ENCODE peak calls at places on chromosomes 11 and 22, in ten cellular contexts. V is Calu3, R is astrocyte of the spinal cord, Y is astrocyte of the cerebellum, N is foreskin fibroblast, Z is fibroblast of villous mesenchyme, I is GM12878, Q is brain microvascular endothelial cell, B is HFF-Myc, W is neural progenitor cell. U is an unnamed sample.

GRCh38 chr22:40560551-40560950 is 76.0 kb downstream of the MRTFA start:
- DNase-seq in V (no peak), R (peak; percentile 65), Y (peak; percentile 52), N (peak; percentile 59), Z (peak; percentile 57), I (no peak), Q (peak; percentile 45), B (peak; percentile 12), W (no peak), U (peak; percentile 66)

GRCh38 chr11:63920126-63920869 is 3.3 kb upstream of the RCOR2 start:
- DNase-seq in V (no peak), R (no peak), Y (no peak), N (peak; percentile 58), Z (no peak), I (no peak), Q (no peak), B (no peak), W (peak; percentile 76), U (no peak)

GRCh38 chr11:128884703-128885338 is 6.3 kb upstream of the KCNJ5 start:
- DNase-seq in V (peak; percentile 76), R (peak; percentile 70), Y (peak; percentile 49), N (peak; percentile 82), Z (peak; percentile 78), I (no peak), Q (peak; percentile 45), B (peak; percentile 52), W (peak; percentile 73), U (peak; percentile 68)

GRCh38 chr11:117057317-117057716 is 40.9 kb downstream of the SIK3 start:
- DNase-seq in V (no peak), R (no peak), Y (no peak), N (no peak), Z (no peak), I (no peak), Q (no peak), B (no peak), W (no peak), U (no peak)

GRCh38 chr11:26143553-26144308 is 188.2 kb upstream of the ANO3 start:
- DNase-seq in V (no peak), R (no peak), Y (no peak), N (no peak), Z (no peak), I (no peak), Q (no peak), B (no peak), W (no peak), U (no peak)

GRCh38 chr11:83158965-83159900 is 2.3 kb downstream of the PCF11 start:
- DNase-seq in V (no peak), R (no peak), Y (no peak), N (no peak), Z (no peak), I (no peak), Q (no peak), B (no peak), W (no peak), U (no peak)

GRCh38 chr11:60924110-60924905 is at the start of gene TMEM132A:
- DNase-seq in V (peak; percentile 82), R (peak; percentile 58), Y (no peak), N (peak; percentile 88), Z (peak; percentile 64), I (no peak), Q (peak; percentile 62), B (peak; percentile 29), W (peak; percentile 93), U (peak; percentile 54)

GRCh38 chr11:65854871-65855837 is 2.8 kb downstream of the CFL1 start:
- DNase-seq in V (no peak), R (no peak), Y (no peak), N (no peak), Z (no peak), I (no peak), Q (no peak), B (no peak), W (no peak), U (no peak)

GRCh38 chr11:112961146-112961668 is at the start of gene NCAM1:
- DNase-seq in V (peak; percentile 65), R (peak; percentile 81), Y (peak; percentile 75), N (peak; percentile 74), Z (peak; percentile 65), I (no peak), Q (peak; percentile 48), B (no peak), W (peak; percentile 97), U (peak; percentile 29)

GRCh38 chr11:92663539-92663938 is 305.9 kb upstream of the MTNR1B start:
- DNase-seq in V (no peak), R (no peak), Y (no peak), N (no peak), Z (no peak), I (no peak), Q (peak; percentile 26), B (no peak), W (no peak), U (no peak)

GRCh38 chr22:50469377-50470305 is 5.2 kb downstream of the SBF1 start:
- DNase-seq in V (peak; percentile 94), R (peak; percentile 51), Y (peak; percentile 8), N (peak; percentile 64), Z (peak; percentile 31), I (peak; percentile 87), Q (peak; percentile 19), B (peak; percentile 25), W (no peak), U (peak; percentile 30)
- TF ChIP-seq CTCF in V (no peak), R (no peak), Y (no peak), N (no peak), Z (no peak), I (no peak), Q (peak; percentile 6), B (no peak), W (no peak), U (no peak)

GRCh38 chr11:115321602-115322289 is 182.5 kb downstream of the CADM1 start:
- DNase-seq in V (no peak), R (peak; percentile 16), Y (peak; percentile 33), N (peak; percentile 0), Z (peak; percentile 49), I (no peak), Q (no peak), B (no peak), W (no peak), U (no peak)

GRCh38 chr11:115322553-115323203 is 181.5 kb downstream of the CADM1 start:
- DNase-seq in V (no peak), R (no peak), Y (no peak), N (no peak), Z (no peak), I (no peak), Q (no peak), B (no peak), W (no peak), U (no peak)

GRCh38 chr11:115325523-115325922 is 178.7 kb downstream of the CADM1 start:
- DNase-seq in V (no peak), R (no peak), Y (no peak), N (no peak), Z (no peak), I (no peak), Q (no peak), B (no peak), W (no peak), U (no peak)

DNA sequence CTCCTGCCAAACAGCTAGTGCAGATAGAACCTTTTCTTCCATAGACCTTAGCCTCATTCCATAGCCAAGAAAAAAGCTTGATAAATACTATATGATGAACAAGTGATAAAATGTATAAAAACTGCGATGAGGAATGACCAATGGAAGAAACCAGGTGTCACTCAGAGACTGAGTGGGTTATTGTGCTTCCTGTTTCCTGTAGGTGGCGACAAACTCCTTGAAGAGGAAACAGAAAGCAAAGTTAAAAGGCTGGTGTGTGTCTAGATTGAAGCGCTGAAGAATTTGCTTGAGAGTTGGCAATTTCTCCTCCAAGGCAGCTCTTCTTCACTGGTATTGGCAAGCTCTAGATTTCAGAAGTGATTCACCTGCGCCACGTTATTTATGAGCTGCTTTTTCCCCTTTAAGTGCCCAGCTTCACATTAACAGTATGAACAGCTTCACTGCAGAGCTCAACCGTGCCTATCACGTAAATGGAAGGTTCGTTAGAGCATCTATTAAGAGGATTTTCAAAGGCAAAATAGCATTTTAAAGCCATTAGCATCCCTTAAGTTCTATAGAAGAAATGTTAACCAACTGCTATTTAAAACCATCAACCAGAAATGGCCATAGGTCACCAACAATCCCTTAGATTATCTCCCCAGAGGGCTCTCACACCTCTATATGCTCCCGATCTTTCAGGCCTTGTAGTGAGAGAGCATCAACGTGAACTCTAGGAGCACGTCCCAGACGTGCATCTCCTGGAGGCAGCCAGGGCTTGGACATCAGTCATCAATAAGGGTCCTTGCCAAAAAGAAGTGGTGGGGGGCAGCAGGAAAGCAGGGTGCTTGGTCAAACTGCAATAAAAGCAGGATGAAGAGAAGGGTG is 179.4 kb downstream of the CADM1 start:
- DNase-seq in V (peak; percentile 6), R (peak; percentile 71), Y (peak; percentile 60), N (peak; percentile 43), Z (peak; percentile 61), I (peak; percentile 13), Q (peak; percentile 42), B (peak; percentile 10), W (peak; percentile 81), U (peak; percentile 49)
- TF ChIP-seq CTCF in V (peak; percentile 50), R (peak; percentile 80), Y (peak; percentile 83), N (peak; percentile 73), Z (peak; percentile 86), I (peak; percentile 76), Q (peak; percentile 83), B (peak; percentile 72), W (peak; percentile 87), U (peak; percentile 78)

GRCh38 chr22:23481369-23481768 is 98.7 kb downstream of the IGLL1 start:
- DNase-seq in V (no peak), R (no peak), Y (no peak), N (no peak), Z (no peak), I (no peak), Q (no peak), B (no peak), W (no peak), U (no peak)

DNA sequence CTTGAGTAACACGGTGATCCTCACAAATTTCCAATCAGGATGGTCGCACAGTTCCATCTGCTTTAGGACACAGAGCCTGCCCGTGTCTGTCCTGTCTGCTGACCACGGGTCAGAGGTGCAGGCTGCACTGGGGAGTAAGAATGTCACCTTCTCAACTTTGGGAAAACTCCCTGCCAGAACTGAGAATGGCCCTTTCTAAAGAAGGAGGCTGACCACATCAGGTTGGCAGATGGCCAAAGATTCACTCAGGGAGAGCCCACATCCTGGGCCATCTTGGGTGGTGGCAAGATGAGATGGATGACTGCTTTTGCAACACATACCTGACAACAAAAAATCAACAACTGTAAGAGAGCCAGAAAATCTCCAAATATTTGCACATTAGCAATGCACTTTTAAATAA is 101.9 kb downstream of the IGLL1 start:
- DNase-seq in V (no peak), R (no peak), Y (no peak), N (no peak), Z (peak; percentile 3), I (no peak), Q (no peak), B (no peak), W (no peak), U (peak; percentile 17)
- TF ChIP-seq CTCF in V (no peak), R (no peak), Y (no peak), N (no peak), Z (no peak), I (no peak), Q (no peak), B (no peak), W (no peak), U (no peak)

GRCh38 chr22:20380486-20380885 is 13.5 kb upstream of the ZNF74 start:
- DNase-seq in V (no peak), R (no peak), Y (no peak), N (no peak), Z (no peak), I (no peak), Q (no peak), B (no peak), W (no peak), U (no peak)
- TF ChIP-seq CTCF in V (no peak), R (no peak), Y (no peak), N (no peak), Z (no peak), I (no peak), Q (no peak), B (no peak), W (no peak), U (no peak)

U was measured in fibroblast of mammary gland.